ENCODE peak calls at places on chromosomes 4 and X, in four cellular contexts. U is HL-60; S is activated CD8-positive, alpha-beta T cell treated with anti-CD3 and anti-CD28 coated beads for 36 hours; H is ovary. F is an unnamed sample.

GRCh38 chr4:5747746-5748365 is 36.9 kb downstream of the EVC start:
- DNase-seq in U (no peak), S (no peak), H (no peak), F (no peak)

GRCh38 chr4:182922551-182923284 is 5.5 kb upstream of the DCTD start:
- DNase-seq in U (no peak), S (no peak), H (no peak), F (no peak)

GRCh38 chrX:78182881-78183280 is 43.4 kb upstream of the TAF9B start:
- DNase-seq in U (no peak), S (no peak), H (no peak), F (no peak)

GRCh38 chr4:153166971-153167501 is 37.2 kb upstream of the TRIM2 start:
- DNase-seq in U (no peak), S (no peak), H (no peak), F (no peak)

GRCh38 chrX:16459008-16459407 is 190.9 kb upstream of the S100G start:
- DNase-seq in U (no peak), S (no peak), H (no peak), F (no peak)

GRCh38 chrX:107712231-107713204 is 63.1 kb downstream of the TSC22D3 start:
- DNase-seq in U (no peak), S (no peak), H (no peak), F (no peak)

GRCh38 chr4:112704991-112705845 is 68.3 kb downstream of the LARP7 start:
- DNase-seq in U (no peak), S (no peak), H (peak), F (peak)

GRCh38 chr4:62408467-62408866 is 1208.3 kb downstream of the ADGRL3 start:
- DNase-seq in U (no peak), S (no peak), H (no peak), F (no peak)

GRCh38 chr4:68288046-68288740 is 42.7 kb upstream of the TMPRSS11B start:
- DNase-seq in U (no peak), S (no peak), H (no peak), F (no peak)

GRCh38 chrX:128975716-128976115 is 547.6 kb downstream of the SMARCA1 start:
- DNase-seq in U (no peak), S (peak), H (no peak), F (peak)

GRCh38 chr4:39731908-39732307 is 34.0 kb downstream of the UBE2K start:
- DNase-seq in U (no peak), S (no peak), H (no peak), F (no peak)

GRCh38 chr4:13919021-13919441 is 291.5 kb upstream of the BOD1L1 start:
- DNase-seq in U (no peak), S (no peak), H (no peak), F (no peak)

GRCh38 chrX:135484636-135485289 is 35.7 kb upstream of the INTS6L start:
- DNase-seq in U (no peak), S (peak), H (no peak), F (no peak)

GRCh38 chr4:112895785-112896184 is 153.7 kb upstream of the ANK2 start:
- DNase-seq in U (no peak), S (no peak), H (no peak), F (no peak)

GRCh38 chrX:51891821-51892551 is 1.4 kb upstream of the MAGED1 start:
- DNase-seq in U (peak), S (no peak), H (peak), F (no peak)

DNA sequence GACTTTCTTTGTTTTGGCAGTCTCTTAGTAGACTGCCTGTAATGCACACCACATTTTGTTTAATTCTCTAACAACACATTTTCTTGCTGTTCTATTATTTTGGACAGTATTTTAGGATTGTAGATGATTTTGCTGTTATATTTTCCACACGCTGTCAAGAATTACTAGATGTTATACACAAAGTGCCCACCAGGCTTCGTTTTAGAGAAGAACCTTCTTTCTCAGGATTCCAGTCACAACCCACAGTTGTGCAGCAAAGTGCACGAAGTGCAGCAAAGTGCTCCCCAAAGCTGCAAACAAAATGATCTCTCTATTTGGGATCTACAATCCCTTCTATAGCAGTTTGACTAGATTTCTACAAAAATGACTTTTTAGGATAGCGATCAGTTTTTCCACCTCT is 2.4 kb downstream of the ZNF141 start:
- DNase-seq in U (no peak), S (no peak), H (no peak), F (no peak)
- TF ChIP-seq CTCF in U (no peak), S (peak), H (no peak), F (peak)

GRCh38 chr4:6910340-6910959 is 824 bp downstream of the TBC1D14 start:
- DNase-seq in U (no peak), S (peak), H (no peak), F (peak)
- TF ChIP-seq CTCF in U (peak), S (peak), H (no peak), F (peak)

DNA sequence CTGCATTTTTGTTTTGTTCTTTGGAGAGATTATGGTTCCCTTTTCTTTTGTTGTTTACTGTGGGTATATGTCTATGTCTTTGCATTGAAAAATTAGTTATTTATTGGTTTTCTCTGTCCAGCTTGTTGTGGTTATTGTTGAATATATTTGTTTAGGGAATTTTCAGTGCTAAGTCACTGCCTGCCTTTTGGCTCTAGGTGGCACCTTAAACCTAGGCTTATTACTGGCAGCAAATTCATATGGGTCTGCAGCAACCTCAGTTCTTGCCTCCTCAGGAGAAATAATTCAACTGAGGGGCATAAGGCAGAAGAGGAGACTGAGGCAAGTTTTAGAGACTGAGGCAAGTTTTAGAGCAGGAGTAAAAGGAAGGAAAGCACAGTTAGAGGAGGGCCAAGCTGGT is 1157.3 kb upstream of the AGA start:
- DNase-seq in U (no peak), S (no peak), H (no peak), F (no peak)
- TF ChIP-seq CTCF in U (no peak), S (no peak), H (no peak), F (peak)

GRCh38 chrX:22278375-22278774 is 5.7 kb downstream of the CBLL2 start:
- DNase-seq in U (no peak), S (no peak), H (no peak), F (no peak)
- TF ChIP-seq CTCF in U (no peak), S (no peak), H (no peak), F (no peak)

GRCh38 chr4:97984545-97985131 is 158.6 kb downstream of the STPG2 start:
- DNase-seq in U (no peak), S (peak), H (no peak), F (peak)
- TF ChIP-seq CTCF in U (no peak), S (peak), H (no peak), F (peak)

GRCh38 chrX:122739770-122740169 is 444.3 kb upstream of the GRIA3 start:
- DNase-seq in U (no peak), S (no peak), H (no peak), F (no peak)
- TF ChIP-seq CTCF in U (no peak), S (no peak), H (no peak), F (no peak)

GRCh38 chr4:26088433-26088928 is 174.5 kb downstream of the SMIM20 start:
- DNase-seq in U (no peak), S (peak), H (no peak), F (no peak)

GRCh38 chr4:26087108-26087507 is 173.1 kb downstream of the SMIM20 start:
- DNase-seq in U (no peak), S (no peak), H (no peak), F (no peak)

GRCh38 chr4:26084414-26084813 is 170.4 kb downstream of the SMIM20 start:
- DNase-seq in U (no peak), S (no peak), H (no peak), F (no peak)

GRCh38 chr4:26085581-26085980 is 171.6 kb downstream of the SMIM20 start:
- DNase-seq in U (no peak), S (no peak), H (no peak), F (no peak)

GRCh38 chr4:26086621-26087068 is 172.6 kb downstream of the SMIM20 start:
- DNase-seq in U (no peak), S (no peak), H (no peak), F (no peak)
- TF ChIP-seq CTCF in U (no peak), S (no peak), H (no peak), F (no peak)

GRCh38 chrX:120664081-120664480 is 34.2 kb upstream of the C1GALT1C1 start:
- DNase-seq in U (no peak), S (no peak), H (no peak), F (no peak)
- TF ChIP-seq CTCF in U (no peak), S (no peak), H (no peak), F (no peak)

GRCh38 chrX:110420771-110421498 is 62.3 kb downstream of the RTL9 start:
- DNase-seq in U (no peak), S (no peak), H (no peak), F (no peak)
- TF ChIP-seq CTCF in U (no peak), S (no peak), H (no peak), F (peak)

GRCh38 chrX:119692241-119693031 is 532 bp downstream of the SEPTIN6 start:
- DNase-seq in U (peak), S (peak), H (peak), F (peak)

GRCh38 chrX:119694601-119695534 is 1.9 kb upstream of the SEPTIN6 start:
- DNase-seq in U (no peak), S (no peak), H (no peak), F (peak)

GRCh38 chrX:119695535-119696050 is 2.6 kb upstream of the SEPTIN6 start:
- DNase-seq in U (no peak), S (no peak), H (no peak), F (no peak)

GRCh38 chrX:119693032-119693995 is at the start of gene SEPTIN6:
- DNase-seq in U (peak), S (peak), H (peak), F (peak)

GRCh38 chrX:119693996-119694451 is 1.1 kb upstream of the SEPTIN6 start:
- DNase-seq in U (no peak), S (no peak), H (no peak), F (peak)
- TF ChIP-seq CTCF in U (no peak), S (no peak), H (no peak), F (no peak)